ENCODE peak calls at places on chromosome 18, in seven cellular contexts. One of them, this sample, is unnamed.

GRCh38 chr18:3722662-3723433 is 272.9 kb downstream of the TGIF1 start:
- DNase-seq in AG08395: no peak
- DNase-seq in MCF 10A: no peak
- DNase-seq in NCI-H1048: no peak
- DNase-seq in AML-193: no peak
- DNase-seq in activated T-helper 1 cell treated with Interleukin-2 at 50 U/mL for 16 hours: no peak
- DNase-seq in IMR-90: peak; percentile 83
- DNase-seq in this sample: no peak

GRCh38 chr18:26181343-26181826 is 44.9 kb upstream of the TAF4B start:
- DNase-seq in AG08395: no peak
- DNase-seq in NCI-H1048: no peak
- DNase-seq in MCF 10A: no peak
- DNase-seq in IMR-90: no peak
- DNase-seq in activated T-helper 1 cell treated with Interleukin-2 at 50 U/mL for 16 hours: no peak
- DNase-seq in AML-193: no peak
- DNase-seq in this sample: no peak

GRCh38 chr18:38751897-38752296 is 1186.3 kb upstream of the CELF4 start:
- DNase-seq in AG08395: no peak
- DNase-seq in MCF 10A: no peak
- DNase-seq in IMR-90: no peak
- DNase-seq in NCI-H1048: no peak
- DNase-seq in AML-193: no peak
- DNase-seq in activated T-helper 1 cell treated with Interleukin-2 at 50 U/mL for 16 hours: no peak
- DNase-seq in this sample: no peak

GRCh38 chr18:67977067-67977616 is 460.6 kb upstream of the DSEL start:
- DNase-seq in AG08395: no peak
- DNase-seq in AML-193: no peak
- DNase-seq in IMR-90: no peak
- DNase-seq in MCF 10A: no peak
- DNase-seq in activated T-helper 1 cell treated with Interleukin-2 at 50 U/mL for 16 hours: no peak
- DNase-seq in NCI-H1048: no peak
- DNase-seq in this sample: no peak

GRCh38 chr18:76005632-76006031 is 489.4 kb downstream of the ZNF516 start:
- DNase-seq in NCI-H1048: no peak
- DNase-seq in AML-193: no peak
- DNase-seq in AG08395: no peak
- DNase-seq in activated T-helper 1 cell treated with Interleukin-2 at 50 U/mL for 16 hours: no peak
- DNase-seq in MCF 10A: no peak
- DNase-seq in IMR-90: no peak
- DNase-seq in this sample: no peak

GRCh38 chr18:48310353-48310752 is 98.8 kb downstream of the ZBTB7C start:
- DNase-seq in NCI-H1048: no peak
- DNase-seq in IMR-90: no peak
- DNase-seq in MCF 10A: no peak
- DNase-seq in AML-193: no peak
- DNase-seq in activated T-helper 1 cell treated with Interleukin-2 at 50 U/mL for 16 hours: no peak
- DNase-seq in AG08395: no peak
- DNase-seq in this sample: no peak

GRCh38 chr18:45166341-45167108 is 448.8 kb upstream of the SLC14A2 start:
- DNase-seq in AG08395: peak; percentile 89
- DNase-seq in activated T-helper 1 cell treated with Interleukin-2 at 50 U/mL for 16 hours: no peak
- DNase-seq in AML-193: no peak
- DNase-seq in IMR-90: peak; percentile 80
- DNase-seq in NCI-H1048: no peak
- DNase-seq in MCF 10A: peak; percentile 97
- DNase-seq in this sample: peak; percentile 56

GRCh38 chr18:79517322-79517721 is 121.6 kb downstream of the NFATC1 start:
- DNase-seq in AG08395: no peak
- DNase-seq in NCI-H1048: no peak
- DNase-seq in activated T-helper 1 cell treated with Interleukin-2 at 50 U/mL for 16 hours: peak; percentile 37
- DNase-seq in AML-193: no peak
- DNase-seq in IMR-90: no peak
- DNase-seq in MCF 10A: no peak
- DNase-seq in this sample: no peak

GRCh38 chr18:3107740-3108151 is 94.8 kb upstream of the LPIN2 start:
- DNase-seq in AML-193: no peak
- DNase-seq in activated T-helper 1 cell treated with Interleukin-2 at 50 U/mL for 16 hours: no peak
- DNase-seq in MCF 10A: no peak
- DNase-seq in NCI-H1048: no peak
- DNase-seq in AG08395: no peak
- DNase-seq in IMR-90: no peak
- DNase-seq in this sample: no peak

This sample was measured in RWPE1.